ENCODE peak calls at places on chromosomes 16 and 17, in seven cellular contexts. B, O, L, M, E, D and Z are unnamed samples.

GRCh38 chr16:11497851-11498289 is 88.8 kb downstream of the LITAF start:
- DNase-seq in L (no peak), O (peak), M (no peak), B (peak), D (no peak), E (no peak), Z (no peak)

GRCh38 chr16:1745900-1746692 is 25.2 kb downstream of the NME3 start:
- DNase-seq in O (no peak), M (no peak), L (no peak), E (no peak), D (no peak), B (no peak), Z (peak)

GRCh38 chr16:87416826-87417471 is 24.8 kb downstream of the MAP1LC3B start:
- DNase-seq in M (no peak), E (no peak), B (no peak), O (peak), D (no peak), L (no peak), Z (no peak)

GRCh38 chr17:39236383-39236927 is 10.7 kb upstream of the STAC2 start:
- DNase-seq in B (no peak), O (no peak), L (peak), M (no peak), E (no peak), D (no peak), Z (no peak)

GRCh38 chr16:54063374-54063773 is 223.2 kb downstream of the IRX3 start:
- DNase-seq in B (no peak), M (no peak), E (no peak), L (no peak), D (no peak), O (no peak), Z (no peak)

GRCh38 chr16:88815901-88816589 is 4.3 kb upstream of the APRT start:
- DNase-seq in E (peak), L (peak), B (no peak), O (peak), M (no peak), D (no peak), Z (no peak)

GRCh38 chr16:10942352-10943297 is at the start of gene DEXI:
- DNase-seq in D (peak), E (peak), M (peak), B (peak), O (peak), L (peak), Z (no peak)

GRCh38 chr16:31664683-31665482 is 137.2 kb downstream of the AHSP start:
- DNase-seq in L (no peak), M (no peak), E (no peak), O (no peak), D (no peak), B (no peak), Z (peak)

GRCh38 chr16:5615868-5616642 is 518.5 kb upstream of the EEF2KMT start:
- DNase-seq in L (peak), D (no peak), O (peak), B (no peak), E (peak), M (peak), Z (no peak)

GRCh38 chr17:32610027-32610650 is 123.3 kb downstream of the CDK5R1 start:
- DNase-seq in M (no peak), E (no peak), D (no peak), L (no peak), B (no peak), O (no peak), Z (no peak)

GRCh38 chr17:8002646-8003593 is 505 bp downstream of the GUCY2D start:
- DNase-seq in B (no peak), L (no peak), O (no peak), E (no peak), M (no peak), D (no peak), Z (no peak)

GRCh38 chr17:74566132-74566753 is 1.1 kb downstream of the CD300H start:
- DNase-seq in D (no peak), B (no peak), O (peak), E (peak), M (peak), L (peak), Z (no peak)

GRCh38 chr17:80086081-80086480 is 15.3 kb upstream of the GAA start:
- DNase-seq in D (no peak), M (no peak), E (no peak), B (no peak), O (no peak), L (no peak), Z (no peak)